ENCODE peak calls at places on chromosomes 7 and 10, in seven cellular contexts. C is PC-3, U is gastrocnemius medialis, G is epithelial cell of proximal tubule, M is fibroblast of mammary gland, L is suprapubic skin, Q is endothelial cell of umbilical vein. D is an unnamed sample.

GRCh38 chr7:5322621-5323410 is 40.1 kb downstream of the SLC29A4 start:
- DNase-seq in U (no peak), L (no peak), M (no peak), Q (no peak), G (no peak), C (no peak), D (no peak)

GRCh38 chr10:42980553-42981357 is 96.1 kb upstream of the RET start:
- DNase-seq in M (no peak), C (no peak), Q (no peak), G (no peak), U (no peak), L (no peak), D (no peak)

GRCh38 chr10:122388287-122388997 is 13.9 kb downstream of the PLEKHA1 start:
- DNase-seq in U (no peak), Q (no peak), G (no peak), L (no peak), C (peak; percentile 2), M (no peak), D (no peak)

GRCh38 chr10:75404335-75405200 is 3.0 kb upstream of the ZNF503 start:
- DNase-seq in G (no peak), L (no peak), C (peak; percentile 85), U (no peak), M (no peak), Q (no peak), D (no peak)

GRCh38 chr7:6558837-6559236 is 7.6 kb upstream of the GRID2IP start:
- DNase-seq in L (no peak), Q (no peak), M (peak; percentile 53), U (no peak), C (peak; percentile 66), G (no peak), D (no peak)

GRCh38 chr10:76316234-76316633 is 884.8 kb downstream of the LRMDA start:
- DNase-seq in U (no peak), M (no peak), C (no peak), Q (no peak), L (no peak), G (no peak), D (no peak)

GRCh38 chr7:12403287-12404181 is at the start of gene VWDE:
- DNase-seq in L (peak; percentile 60), M (peak; percentile 10), G (no peak), U (no peak), C (peak; percentile 80), Q (peak; percentile 34), D (no peak)

GRCh38 chr10:27052646-27053045 is 47.6 kb downstream of the ANKRD26 start:
- DNase-seq in C (no peak), Q (no peak), L (no peak), M (no peak), G (peak; percentile 51), U (no peak), D (no peak)

GRCh38 chr10:88756660-88757059 is 3.2 kb upstream of the LIPN start:
- DNase-seq in G (no peak), L (no peak), M (no peak), C (no peak), U (no peak), Q (no peak), D (no peak)

GRCh38 chr10:101018118-101018599 is 12.8 kb downstream of the PDZD7 start:
- DNase-seq in C (no peak), Q (no peak), G (no peak), U (no peak), M (no peak), L (no peak), D (no peak)

GRCh38 chr7:25835191-25835590 is 316.8 kb upstream of the NFE2L3 start:
- DNase-seq in U (no peak), M (peak; percentile 74), C (no peak), L (no peak), Q (no peak), G (peak; percentile 48), D (no peak)

GRCh38 chr7:106337754-106338153 is 53.0 kb upstream of the NAMPT start:
- DNase-seq in C (no peak), U (no peak), Q (no peak), M (no peak), L (no peak), G (no peak), D (no peak)

GRCh38 chr7:56578612-56579011 is 462.4 kb upstream of the NUPR2 start:
- DNase-seq in Q (no peak), G (no peak), C (no peak), L (no peak), M (no peak), U (no peak), D (no peak)

GRCh38 chr7:157444011-157444842 is 107.4 kb downstream of the DNAJB6 start:
- DNase-seq in U (no peak), M (no peak), C (no peak), L (peak; percentile 51), Q (no peak), G (no peak), D (no peak)

GRCh38 chr7:959271-959670 is 4.8 kb upstream of the ADAP1 start:
- DNase-seq in Q (no peak), M (no peak), L (peak; percentile 35), U (no peak), G (no peak), C (no peak), D (no peak)

GRCh38 chr10:126216221-126216701 is 172.0 kb downstream of the ADAM12 start:
- DNase-seq in U (no peak), G (no peak), M (peak; percentile 98), C (no peak), Q (no peak), L (no peak), D (no peak)

GRCh38 chr10:33344676-33345075 is 10.2 kb upstream of the NRP1 start:
- DNase-seq in U (no peak), C (no peak), M (no peak), Q (no peak), L (no peak), G (no peak), D (no peak)

GRCh38 chr10:128632694-128633093 is 506.5 kb upstream of the MKI67 start:
- DNase-seq in Q (no peak), L (no peak), M (no peak), C (no peak), G (no peak), U (no peak), D (no peak)

GRCh38 chr7:46685051-46685450 is 764.0 kb upstream of the IGFBP3 start:
- DNase-seq in Q (peak; percentile 31), M (peak; percentile 6), U (no peak), G (no peak), L (no peak), C (peak; percentile 35), D (no peak)

GRCh38 chr7:111591-111990 is 80.8 kb upstream of the FAM20C start:
- DNase-seq in G (no peak), L (no peak), M (no peak), Q (no peak), U (no peak), C (no peak), D (no peak)

GRCh38 chr10:6171891-6172354 is 30.8 kb upstream of the PFKFB3 start:
- DNase-seq in M (peak; percentile 98), L (peak; percentile 81), G (no peak), Q (peak; percentile 88), C (no peak), U (peak; percentile 65), D (no peak)

GRCh38 chr7:148699772-148700629 is 1.3 kb downstream of the CUL1 start:
- DNase-seq in L (no peak), G (no peak), C (peak; percentile 51), M (peak; percentile 48), U (no peak), Q (peak; percentile 38), D (no peak)

GRCh38 chr7:69871213-69871885 is 273.1 kb downstream of the AUTS2 start:
- DNase-seq in C (peak; percentile 1), L (no peak), M (peak; percentile 91), G (peak; percentile 56), Q (no peak), U (no peak), D (peak; percentile 77)

GRCh38 chr10:79930267-79930666 is 18.6 kb downstream of the SFTPD start:
- DNase-seq in M (no peak), L (no peak), U (no peak), C (no peak), G (no peak), Q (no peak), D (no peak)

GRCh38 chr10:15704581-15704968 is 15.1 kb downstream of the ITGA8 start:
- DNase-seq in M (peak; percentile 20), Q (peak; percentile 34), G (no peak), L (no peak), U (no peak), C (no peak), D (no peak)

GRCh38 chr7:122301858-122302745 is 2.4 kb downstream of the FEZF1 start:
- DNase-seq in G (no peak), L (no peak), Q (no peak), M (no peak), C (no peak), U (no peak), D (no peak)

GRCh38 chr7:138158739-138159528 is 82.7 kb downstream of the AKR1D1 start:
- DNase-seq in Q (no peak), L (no peak), C (no peak), M (no peak), U (no peak), G (no peak), D (no peak)

GRCh38 chr7:25900887-25901286 is 251.1 kb upstream of the NFE2L3 start:
- DNase-seq in G (no peak), Q (no peak), U (no peak), C (no peak), M (no peak), L (no peak), D (no peak)

GRCh38 chr10:122142652-122143237 is 128.4 kb upstream of the BTBD16 start:
- DNase-seq in M (no peak), L (no peak), U (no peak), C (peak; percentile 35), Q (peak; percentile 43), G (no peak), D (no peak)

GRCh38 chr7:120991570-120991969 is 3.1 kb downstream of the CPED1 start:
- DNase-seq in M (peak; percentile 74), C (peak; percentile 41), L (no peak), G (no peak), U (no peak), Q (no peak), D (no peak)

GRCh38 chr10:115432188-115432819 is 339.1 kb downstream of the ATRNL1 start:
- DNase-seq in M (peak; percentile 7), C (peak; percentile 43), Q (peak; percentile 3), L (no peak), U (no peak), G (no peak), D (no peak)
- TF ChIP-seq CTCF in M (peak; percentile 24), C (peak; percentile 50), Q (no peak), L (no peak), U (no peak), G (peak; percentile 68), D (peak; percentile 37)

GRCh38 chr10:103676058-103676785 is 179.2 kb downstream of the SH3PXD2A start:
- DNase-seq in G (no peak), U (peak; percentile 53), C (no peak), L (peak; percentile 92), M (peak; percentile 80), Q (no peak), D (no peak)
- H3K4me3 ChIP-seq in G (no peak overlapping the region), U (no peak overlapping the region), C (no peak overlapping the region), L (peak overlapping the region; percentile 7), M (peak overlapping the region; percentile 52), Q (no peak overlapping the region), D (no peak overlapping the region)

GRCh38 chr10:35642023-35642792 is at the start of gene FZD8:
- DNase-seq in U (peak; percentile 84), G (no peak), C (peak; percentile 100), Q (peak; percentile 95), M (peak; percentile 86), L (peak; percentile 91), D (peak; percentile 56)
- TF ChIP-seq CTCF in U (peak; percentile 9), G (peak; percentile 20), C (peak; percentile 60), Q (no peak), M (no peak), L (no peak), D (peak; percentile 20)

GRCh38 chr10:22625511-22626288 is 88.7 kb downstream of the PIP4K2A start:
- DNase-seq in Q (no peak), U (no peak), C (no peak), G (no peak), M (no peak), L (no peak), D (no peak)
- H3K4me3 ChIP-seq in Q (no peak overlapping the region), U (no peak overlapping the region), C (no peak overlapping the region), G (no peak overlapping the region), M (no peak overlapping the region), L (no peak overlapping the region), D (no peak overlapping the region)